ENCODE peak calls at places on chromosomes 5 and 9, in five cellular contexts. Q, W, T, F and L are unnamed samples.

GRCh38 chr5:142508027-142508426 is 177.9 kb downstream of the FGF1 start:
- DNase-seq in Q (no peak), F (no peak), W (no peak), T (no peak), L (no peak)

GRCh38 chr5:147911427-147911826 is 5.1 kb upstream of the C5orf46 start:
- DNase-seq in T (no peak), W (no peak), F (no peak), Q (no peak), L (no peak)

GRCh38 chr5:123439616-123440153 is 16.5 kb upstream of the CEP120 start:
- DNase-seq in W (no peak), Q (no peak), F (no peak), T (no peak), L (no peak)

GRCh38 chr9:97557606-97558095 is 56.2 kb downstream of the TMOD1 start:
- DNase-seq in Q (peak; percentile 17), W (no peak), F (peak; percentile 41), T (no peak), L (no peak)

GRCh38 chr9:75855509-75855908 is 35.0 kb upstream of the PCSK5 start:
- DNase-seq in W (no peak), Q (peak; percentile 1), T (no peak), F (no peak), L (no peak)

GRCh38 chr5:138726848-138727247 is 26.4 kb upstream of the CTNNA1 start:
- DNase-seq in T (no peak), Q (no peak), F (no peak), W (no peak), L (no peak)

GRCh38 chr5:98490348-98490747 is 283.1 kb upstream of the RGMB start:
- DNase-seq in T (no peak), W (no peak), Q (no peak), F (no peak), L (no peak)

GRCh38 chr5:123180178-123180577 is 91.1 kb downstream of the PRDM6 start:
- DNase-seq in F (no peak), T (no peak), W (no peak), Q (no peak), L (no peak)

GRCh38 chr9:112874006-112874405 is 16.7 kb downstream of the SLC46A2 start:
- DNase-seq in W (no peak), F (no peak), T (no peak), Q (no peak), L (no peak)

GRCh38 chr5:126780165-126780827 is 3.4 kb downstream of the LMNB1 start:
- DNase-seq in T (peak; percentile 4), F (no peak), Q (peak; percentile 31), W (no peak), L (no peak)

GRCh38 chr5:92518318-92518913 is 1062.6 kb downstream of the NR2F1-AS1 start:
- DNase-seq in T (no peak), F (no peak), Q (peak; percentile 32), W (no peak), L (no peak)

GRCh38 chr9:134227451-134228411 is 63.4 kb upstream of the RNU6ATAC start:
- DNase-seq in W (no peak), F (no peak), T (no peak), Q (no peak), L (no peak)

GRCh38 chr5:91182763-91183162 is 200.4 kb downstream of the ARRDC3 start:
- DNase-seq in T (no peak), Q (no peak), W (no peak), F (no peak), L (no peak)

GRCh38 chr5:117504245-117504644 is 929.6 kb upstream of the SEMA6A start:
- DNase-seq in Q (no peak), W (no peak), F (no peak), T (no peak), L (no peak)

GRCh38 chr5:176481659-176482213 is 33.6 kb downstream of the FAF2 start:
- DNase-seq in W (no peak), Q (no peak), T (no peak), F (no peak), L (no peak)

GRCh38 chr5:19713740-19714139 is 274.3 kb downstream of the CDH18 start:
- DNase-seq in W (no peak), T (no peak), Q (no peak), F (no peak), L (no peak)

GRCh38 chr9:117204971-117205370 is 209.9 kb downstream of the ASTN2 start:
- DNase-seq in T (no peak), W (no peak), Q (no peak), F (no peak), L (no peak)

GRCh38 chr9:18238254-18238653 is 235.7 kb upstream of the ADAMTSL1 start:
- DNase-seq in W (no peak), T (no peak), F (no peak), Q (no peak), L (no peak)

GRCh38 chr5:78537821-78538220 is 110.8 kb downstream of the LHFPL2 start:
- DNase-seq in W (no peak), T (peak; percentile 26), Q (no peak), F (peak; percentile 1), L (no peak)

GRCh38 chr5:29516224-29516623 is 1677.3 kb upstream of the CDH6 start:
- DNase-seq in W (no peak), Q (no peak), F (no peak), T (no peak), L (no peak)

GRCh38 chr5:122715095-122715494 is 59.8 kb upstream of the SNX2 start:
- DNase-seq in T (no peak), Q (no peak), F (no peak), W (no peak), L (no peak)

GRCh38 chr5:158807-159447 is 32.4 kb upstream of the LRRC14B start:
- DNase-seq in F (no peak), Q (no peak), T (no peak), W (no peak), L (no peak)

GRCh38 chr5:25694805-25695204 is 1050.0 kb upstream of the CDH10 start:
- DNase-seq in T (no peak), F (no peak), Q (no peak), W (no peak), L (no peak)

GRCh38 chr5:1002271-1002546 is 6.4 kb upstream of the NKD2 start:
- DNase-seq in Q (no peak), F (no peak), W (no peak), T (no peak), L (no peak)

GRCh38 chr5:122775713-122776084 is 819 bp downstream of the SNX2 start:
- DNase-seq in Q (no peak), W (no peak), F (no peak), T (no peak), L (no peak)

GRCh38 chr5:55917402-55918096 is 66.4 kb downstream of the IL31RA start:
- DNase-seq in T (no peak), W (no peak), Q (no peak), F (no peak), L (no peak)